ENCODE peak calls at places on chromosomes 13 and 19, in four cellular contexts. X is fibroblast of the aortic adventitia, U is bronchial epithelial cell, C is right atrium auricular region. Z is an unnamed sample.

GRCh38 chr19:38709671-38710415 is 34.4 kb downstream of the CAPN12 start:
- DNase-seq in X (no peak), U (no peak), C (no peak), Z (no peak)

GRCh38 chr19:51719251-51719901 is 4.4 kb downstream of the HAS1 start:
- DNase-seq in X (no peak), U (no peak), C (no peak), Z (no peak)

GRCh38 chr19:10819124-10820060 is 16.6 kb downstream of the TMED1 start:
- DNase-seq in X (no peak), U (no peak), C (no peak), Z (no peak)

GRCh38 chr19:5541456-5541855 is 26.3 kb downstream of the TINCR start:
- DNase-seq in X (peak), U (no peak), C (no peak), Z (no peak)

GRCh38 chr19:20423381-20424207 is 142.0 kb downstream of the ZNF737 start:
- DNase-seq in X (peak), U (peak), C (peak), Z (peak)

GRCh38 chr19:4521170-4521887 is 3.0 kb upstream of the PLIN4 start:
- DNase-seq in X (peak), U (no peak), C (no peak), Z (no peak)

GRCh38 chr19:47093841-47094240 is 19.7 kb downstream of the ZC3H4 start:
- DNase-seq in X (no peak), U (no peak), C (no peak), Z (peak)

GRCh38 chr19:4662020-4662695 is 8.0 kb downstream of the MYDGF start:
- DNase-seq in X (no peak), U (no peak), C (no peak), Z (no peak)

GRCh38 chr13:20359335-20359734 is 127.2 kb upstream of the GJB6 start:
- DNase-seq in X (peak), U (peak), C (no peak), Z (no peak)

GRCh38 chr13:48750588-48751383 is 97.1 kb downstream of the CYSLTR2 start:
- DNase-seq in X (peak), U (no peak), C (peak), Z (no peak)
- TF ChIP-seq CTCF in X (peak), U (no peak), C (no peak), Z (no peak)

DNA sequence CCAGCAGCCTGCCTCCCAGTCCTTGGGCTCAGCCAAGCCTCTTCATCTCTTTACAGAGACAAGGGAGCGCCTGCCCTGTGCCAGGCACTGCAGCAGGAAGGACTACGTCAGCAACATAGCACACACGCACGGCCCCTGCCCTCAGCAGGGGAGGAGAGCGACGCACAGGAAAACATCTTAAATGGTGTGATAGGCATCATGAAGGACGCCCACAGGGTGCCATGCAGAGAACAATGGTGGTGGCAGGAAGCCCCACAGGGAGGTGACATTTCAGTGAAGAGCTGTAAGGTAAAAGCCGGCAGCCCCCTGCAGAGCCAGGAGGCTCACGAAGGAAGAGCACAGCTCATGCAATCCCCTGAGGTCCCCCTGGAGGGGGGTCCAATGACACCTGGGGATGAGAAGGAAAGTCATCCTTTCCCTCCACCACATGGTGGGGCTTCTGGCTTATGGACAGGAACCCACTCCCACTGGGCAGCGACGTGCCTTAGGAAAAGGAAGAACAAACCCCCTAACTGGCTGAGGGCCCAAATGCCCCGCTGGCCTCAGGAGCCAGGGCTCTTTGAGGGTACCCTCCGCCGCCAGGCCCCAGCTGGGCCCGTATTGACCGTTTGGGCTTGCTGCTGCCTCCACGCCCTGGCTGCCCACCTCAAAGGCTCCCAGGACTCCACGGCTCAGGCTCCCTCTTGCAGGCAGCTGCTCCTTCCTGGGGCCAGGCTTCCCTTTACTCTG is 37.3 kb upstream of the C13orf42 start:
- DNase-seq in X (no peak), U (no peak), C (no peak), Z (no peak)
- TF ChIP-seq CTCF in X (no peak), U (no peak), C (no peak), Z (no peak)

DNA sequence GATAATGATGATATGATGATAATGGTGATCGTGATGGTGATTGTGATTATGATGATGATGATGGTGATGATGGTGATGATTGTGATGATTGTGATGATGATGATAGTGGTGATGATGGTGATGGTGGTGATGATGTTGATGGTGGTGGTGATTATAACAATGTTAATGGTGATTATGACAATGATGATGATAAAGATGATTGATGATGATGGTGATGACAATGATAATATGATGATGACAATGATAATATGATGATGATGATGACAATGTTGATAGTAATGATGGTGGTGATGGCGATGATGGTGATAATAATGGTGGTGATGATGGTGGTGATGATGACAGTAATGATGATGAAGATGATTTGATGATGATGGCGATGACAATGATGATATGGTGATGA is 34.1 kb upstream of the ZNF536 start:
- DNase-seq in X (no peak), U (no peak), C (no peak), Z (no peak)
- TF ChIP-seq CTCF in X (no peak), U (no peak), C (no peak), Z (no peak)

GRCh38 chr19:41354343-41354974 is 737 bp upstream of the TGFB1 start:
- DNase-seq in X (no peak), U (no peak), C (no peak), Z (no peak)

GRCh38 chr19:41355035-41355434 is 1.3 kb upstream of the TGFB1 start:
- DNase-seq in X (no peak), U (no peak), C (no peak), Z (no peak)

GRCh38 chr19:41352609-41353465 is 885 bp downstream of the TGFB1 start:
- DNase-seq in X (peak), U (peak), C (peak), Z (peak)

GRCh38 chr19:41352279-41352608 is 1.5 kb downstream of the TGFB1 start:
- DNase-seq in X (no peak), U (no peak), C (no peak), Z (no peak)

GRCh38 chr19:41353466-41354342 is at the start of gene TGFB1:
- DNase-seq in X (peak), U (peak), C (peak), Z (peak)
- TF ChIP-seq CTCF in X (peak), U (peak), C (peak), Z (peak)

DNA sequence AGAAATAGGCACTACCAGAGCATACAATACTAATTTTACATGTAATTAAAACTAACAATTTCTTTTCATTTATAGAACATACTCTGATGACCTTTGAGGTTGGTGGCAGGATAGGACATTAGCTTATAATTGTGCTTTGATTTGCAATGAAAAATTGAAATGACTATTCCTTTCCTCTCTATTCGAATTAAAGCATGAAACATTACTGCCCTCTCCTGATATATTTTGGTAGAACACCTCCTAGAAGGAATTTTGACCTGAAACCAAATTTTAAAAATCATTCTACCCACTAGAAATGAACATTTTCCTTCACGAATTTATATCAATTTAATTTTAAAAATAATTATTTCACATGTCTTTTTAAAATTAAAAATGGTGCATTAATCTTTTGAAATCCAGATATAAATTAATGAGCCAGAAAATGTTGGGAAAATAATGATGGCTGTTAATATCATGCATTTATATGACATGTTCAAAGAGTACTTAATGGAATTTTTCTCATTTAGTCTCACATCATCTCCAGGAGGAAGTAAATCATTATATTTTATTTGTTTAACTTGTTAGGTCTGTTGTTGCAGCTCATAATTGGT is 556.3 kb upstream of the ARGLU1 start:
- DNase-seq in X (peak), U (peak), C (no peak), Z (no peak)
- TF ChIP-seq CTCF in X (peak), U (peak), C (peak), Z (peak)

GRCh38 chr13:40588101-40588500 is 78.3 kb downstream of the FOXO1 start:
- DNase-seq in X (no peak), U (peak), C (no peak), Z (no peak)

GRCh38 chr13:40583738-40584137 is 82.7 kb downstream of the FOXO1 start:
- DNase-seq in X (no peak), U (no peak), C (no peak), Z (no peak)

GRCh38 chr13:40589285-40590109 is 76.9 kb downstream of the FOXO1 start:
- DNase-seq in X (peak), U (peak), C (no peak), Z (no peak)

GRCh38 chr13:40585911-40586471 is 80.5 kb downstream of the FOXO1 start:
- DNase-seq in X (no peak), U (peak), C (no peak), Z (no peak)

GRCh38 chr13:40586886-40587285 is 79.6 kb downstream of the FOXO1 start:
- DNase-seq in X (no peak), U (no peak), C (no peak), Z (no peak)
- TF ChIP-seq CTCF in X (no peak), U (no peak), C (no peak), Z (no peak)

GRCh38 chr13:65966991-65967451 is 1263.1 kb downstream of the PCDH9 start:
- DNase-seq in X (peak), U (peak), C (no peak), Z (no peak)
- TF ChIP-seq CTCF in X (peak), U (peak), C (no peak), Z (no peak)